ENCODE peak calls at places on chromosome 21, in nine cellular contexts. V is NCI-H2171 treated with DMSO at 0.1 percent for 48 hours; Q is choroid plexus epithelial cell; Z is stimulated activated CD8-positive, alpha-beta memory T cell treated with anti-CD3 and anti-CD28 coated beads, Interleukin-15, amount 100 ng/mL, for 1 hour; I is NCI-H510A; O is activated CD8-positive, alpha-beta T cell treated with anti-CD3 and anti-CD28 coated beads, Interleukin-2, amount 10 ng/mL, durations not matched to agents 7 days and 5 days; N is neural progenitor cell; B is GM20000; M is effector memory CD4-positive, alpha-beta T cell. H is an unnamed sample.

GRCh38 chr21:44443891-44444285 is 11.4 kb upstream of the LRRC3 start:
- DNase-seq in N (no peak), Z (no peak), Q (no peak), V (no peak), O (no peak), I (no peak), M (no peak), B (no peak), H (no peak)

GRCh38 chr21:31514598-31514997 is 144.9 kb upstream of the SOD1 start:
- DNase-seq in B (no peak), Q (peak), O (no peak), Z (no peak), V (peak), M (no peak), I (no peak), N (peak), H (no peak)

GRCh38 chr21:14480601-14481000 is 65.5 kb downstream of the SAMSN1 start:
- DNase-seq in Q (peak), B (peak), O (no peak), I (no peak), V (no peak), N (no peak), Z (no peak), M (no peak), H (no peak)

GRCh38 chr21:42285569-42286245 is 29.5 kb downstream of the TFF3 start:
- DNase-seq in O (no peak), V (no peak), N (no peak), Q (no peak), I (no peak), Z (no peak), B (peak), M (no peak), H (no peak)

GRCh38 chr21:36485476-36485875 is 5.6 kb upstream of the CLDN14 start:
- DNase-seq in Z (no peak), B (no peak), N (no peak), M (no peak), I (no peak), V (no peak), Q (no peak), O (no peak), H (no peak)

GRCh38 chr21:40587786-40588353 is 259.1 kb downstream of the DSCAM start:
- DNase-seq in V (no peak), N (peak), Q (no peak), O (no peak), M (no peak), B (no peak), I (no peak), Z (no peak), H (no peak)

GRCh38 chr21:34367320-34367935 is 3.6 kb downstream of the KCNE2 start:
- DNase-seq in I (no peak), B (peak), M (no peak), V (peak), O (peak), Z (no peak), N (peak), Q (peak), H (peak)

GRCh38 chr21:37511848-37512247 is 145.3 kb downstream of the DYRK1A start:
- DNase-seq in N (no peak), Z (no peak), Q (no peak), M (no peak), B (no peak), O (no peak), V (no peak), I (no peak), H (no peak)

GRCh38 chr21:31707499-31707898 is 24.4 kb downstream of the SCAF4 start:
- DNase-seq in Q (no peak), V (no peak), M (no peak), I (no peak), N (no peak), O (no peak), B (no peak), Z (no peak), H (no peak)

GRCh38 chr21:45393021-45393420 is 11.9 kb upstream of the COL18A1 start:
- DNase-seq in Z (no peak), Q (no peak), M (no peak), I (no peak), B (no peak), O (no peak), N (no peak), V (no peak), H (no peak)

GRCh38 chr21:37455504-37455911 is 88.9 kb downstream of the DYRK1A start:
- DNase-seq in O (no peak), V (peak), N (no peak), I (no peak), Z (no peak), Q (peak), M (no peak), B (no peak), H (no peak)

H was measured in DMS153.